ENCODE peak calls at places on chromosomes 4 and X, in eight cellular contexts. G, P, Y, D, S, L, N and U are unnamed samples.

GRCh38 chr4:145828802-145829485 is 109.7 kb downstream of the ZNF827 start:
- DNase-seq in S (no peak), Y (no peak), D (no peak), P (no peak), G (no peak), N (no peak), L (no peak), U (no peak)

GRCh38 chrX:79107891-79108718 is 36.4 kb upstream of the GPR174 start:
- DNase-seq in G (no peak), N (no peak), S (no peak), D (no peak), P (no peak), Y (no peak), L (no peak), U (no peak)

GRCh38 chr4:140172960-140173359 is 19.0 kb upstream of the MAML3 start:
- DNase-seq in G (no peak), S (no peak), D (no peak), P (no peak), Y (no peak), L (no peak), N (no peak), U (no peak)

GRCh38 chr4:99411041-99411440 is 24.1 kb downstream of the ADH7 start:
- DNase-seq in N (no peak), D (no peak), L (no peak), Y (no peak), G (no peak), P (no peak), S (no peak), U (no peak)

GRCh38 chrX:9966775-9967408 is at the start of gene CLDN34:
- DNase-seq in D (no peak), L (no peak), S (no peak), Y (no peak), N (no peak), P (no peak), G (no peak), U (no peak)

GRCh38 chrX:13463608-13464007 is 105.8 kb upstream of the EGFL6 start:
- DNase-seq in Y (peak; percentile 76), S (peak; percentile 13), N (no peak), L (no peak), P (peak; percentile 96), G (no peak), D (no peak), U (peak; percentile 59)

GRCh38 chr4:182642831-182643230 is 274.4 kb downstream of the DCTD start:
- DNase-seq in Y (no peak), G (peak; percentile 9), P (peak; percentile 29), L (no peak), N (no peak), S (no peak), D (no peak), U (no peak)

GRCh38 chrX:53122013-53122412 is 28.1 kb downstream of the KANTR start:
- DNase-seq in Y (no peak), L (no peak), G (no peak), N (no peak), D (no peak), P (no peak), S (no peak), U (no peak)

GRCh38 chrX:134758652-134759051 is 100.4 kb upstream of the PLAC1 start:
- DNase-seq in N (no peak), D (no peak), L (no peak), G (no peak), S (no peak), P (no peak), Y (no peak), U (no peak)

GRCh38 chr4:147049940-147050852 is 104.5 kb upstream of the TTC29 start:
- DNase-seq in L (no peak), N (no peak), S (no peak), Y (no peak), P (peak; percentile 73), D (no peak), G (no peak), U (no peak)

GRCh38 chrX:87805829-87806490 is 288.4 kb downstream of the KLHL4 start:
- DNase-seq in D (no peak), P (peak; percentile 4), G (no peak), N (no peak), S (no peak), Y (no peak), L (no peak), U (no peak)

GRCh38 chrX:69396916-69397315 is 107.2 kb upstream of the NALF2 start:
- DNase-seq in Y (no peak), S (no peak), G (no peak), L (no peak), D (no peak), P (no peak), N (no peak), U (no peak)

GRCh38 chr4:185867770-185868169 is 55.8 kb upstream of the SORBS2 start:
- DNase-seq in N (no peak), Y (no peak), D (no peak), L (no peak), P (no peak), G (no peak), S (no peak), U (no peak)

GRCh38 chr4:73520821-73521220 is 39.3 kb downstream of the AFM start:
- DNase-seq in D (no peak), P (peak; percentile 89), S (no peak), N (no peak), Y (no peak), L (no peak), G (no peak), U (peak; percentile 61)

GRCh38 chr4:184574861-184575260 is 74.4 kb downstream of the CASP3 start:
- DNase-seq in G (no peak), S (no peak), D (no peak), P (peak; percentile 53), N (no peak), Y (no peak), L (no peak), U (no peak)

GRCh38 chr4:138972956-138973819 is 42.4 kb upstream of the NOCT start:
- DNase-seq in G (no peak), P (no peak), D (no peak), N (no peak), S (no peak), L (no peak), Y (no peak), U (no peak)
- H3K4me3 ChIP-seq in G (no peak overlapping the region), P (no peak overlapping the region), D (no peak overlapping the region), N (no peak overlapping the region), S (no peak overlapping the region), L (no peak overlapping the region), Y (no peak overlapping the region), U (no peak overlapping the region)

DNA sequence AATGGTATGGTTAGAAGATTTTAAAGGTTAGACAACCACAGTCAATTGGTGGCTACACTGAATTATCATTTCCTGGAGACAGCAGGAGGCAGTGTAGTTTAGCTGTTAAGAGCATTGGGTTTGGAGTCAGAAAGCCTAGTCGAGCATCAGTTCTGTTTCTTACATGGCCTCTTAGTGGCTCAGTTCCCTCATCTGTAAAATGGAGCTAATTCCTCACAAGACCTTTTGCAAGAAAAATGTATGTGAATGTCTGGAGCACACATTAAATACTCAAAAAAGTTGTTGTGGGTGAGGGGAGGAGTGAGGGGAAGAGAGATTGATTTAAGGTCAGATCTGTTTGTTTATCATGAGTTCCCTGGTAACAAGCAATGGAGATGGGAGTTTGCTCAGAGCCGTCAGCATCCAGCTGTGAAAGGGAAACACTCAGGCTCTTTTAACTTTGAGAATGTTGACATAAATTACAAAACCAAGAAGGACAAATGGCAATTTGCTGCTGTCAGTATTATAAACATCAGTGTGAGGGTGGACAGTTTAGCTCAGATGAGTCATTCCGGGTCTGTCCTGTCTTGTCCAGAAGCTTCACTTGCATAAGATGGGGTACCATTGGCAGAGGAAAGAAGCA is 98.2 kb upstream of the PGRMC2 start:
- DNase-seq in G (peak; percentile 6), S (no peak), L (no peak), Y (no peak), P (peak; percentile 55), D (no peak), N (no peak), U (no peak)
- TF ChIP-seq CTCF in G (no peak), S (no peak), L (peak; percentile 28), Y (no peak), P (no peak), D (no peak), N (no peak), U (no peak)

DNA sequence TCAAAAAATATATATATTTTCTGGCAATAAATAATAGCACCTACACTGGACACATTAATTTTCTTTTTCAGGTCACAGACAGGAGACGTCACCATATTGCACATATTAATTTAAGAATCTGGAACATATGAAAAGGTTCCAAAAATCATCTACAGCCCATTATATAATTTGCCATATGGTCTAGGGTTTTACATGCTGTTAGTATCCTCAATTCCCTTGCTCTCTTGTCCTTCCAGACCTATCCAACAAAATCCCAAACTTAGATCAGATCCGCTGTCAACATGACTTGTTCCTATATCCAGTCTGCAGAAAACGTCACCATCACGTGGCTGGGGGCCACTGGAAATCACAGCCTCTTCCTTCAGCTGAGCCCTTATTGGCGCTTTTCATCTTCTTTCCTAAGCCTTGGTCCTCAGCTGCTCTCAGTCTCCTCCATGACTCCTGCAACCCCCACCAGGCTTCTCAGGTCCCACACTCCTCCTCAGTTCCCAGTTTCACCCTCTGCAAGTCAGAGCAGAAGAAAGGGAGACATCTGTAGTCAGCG is 192.0 kb upstream of the GATB start:
- DNase-seq in S (no peak), G (no peak), N (no peak), D (no peak), P (no peak), Y (no peak), L (no peak), U (no peak)
- H3K4me3 ChIP-seq in S (no peak overlapping the region), G (no peak overlapping the region), N (no peak overlapping the region), D (no peak overlapping the region), P (no peak overlapping the region), Y (no peak overlapping the region), L (no peak overlapping the region), U (no peak overlapping the region)

DNA sequence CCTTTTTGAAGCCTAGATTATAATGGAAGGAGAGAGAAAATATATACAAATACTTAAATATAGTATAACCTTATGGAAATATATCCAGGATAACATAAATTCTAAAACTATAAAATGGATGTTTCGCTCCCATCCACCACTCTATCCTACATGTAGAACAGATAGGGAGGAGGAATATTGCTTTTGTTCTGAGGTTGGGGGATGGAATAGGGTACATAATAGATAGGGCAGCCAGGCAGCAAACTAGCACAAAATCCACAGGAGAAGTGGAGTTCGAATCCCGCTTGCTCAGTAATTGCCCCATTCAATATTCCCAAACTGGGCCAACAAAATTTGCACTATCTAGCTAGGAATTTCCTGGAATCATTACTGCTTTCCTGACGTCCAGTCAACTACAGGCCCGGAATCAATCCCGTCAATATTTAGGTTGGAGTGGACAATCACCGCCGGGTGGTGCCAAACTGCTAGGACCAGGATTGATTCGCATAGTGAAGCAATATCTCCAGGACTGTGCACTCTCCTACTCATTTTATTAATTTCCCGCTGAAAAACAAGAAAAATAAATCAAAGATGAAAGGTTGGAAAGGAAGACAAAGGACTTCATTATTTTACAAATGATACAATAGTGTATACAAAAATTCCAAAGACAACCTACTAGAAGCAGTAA is 40.4 kb upstream of the PAPSS1 start:
- DNase-seq in N (peak; percentile 58), L (no peak), P (peak; percentile 44), S (no peak), G (peak; percentile 23), Y (no peak), D (peak; percentile 12), U (no peak)
- TF ChIP-seq CTCF in N (no peak), L (peak; percentile 37), P (peak; percentile 30), S (no peak), G (peak; percentile 70), Y (no peak), D (no peak), U (peak; percentile 11)

DNA sequence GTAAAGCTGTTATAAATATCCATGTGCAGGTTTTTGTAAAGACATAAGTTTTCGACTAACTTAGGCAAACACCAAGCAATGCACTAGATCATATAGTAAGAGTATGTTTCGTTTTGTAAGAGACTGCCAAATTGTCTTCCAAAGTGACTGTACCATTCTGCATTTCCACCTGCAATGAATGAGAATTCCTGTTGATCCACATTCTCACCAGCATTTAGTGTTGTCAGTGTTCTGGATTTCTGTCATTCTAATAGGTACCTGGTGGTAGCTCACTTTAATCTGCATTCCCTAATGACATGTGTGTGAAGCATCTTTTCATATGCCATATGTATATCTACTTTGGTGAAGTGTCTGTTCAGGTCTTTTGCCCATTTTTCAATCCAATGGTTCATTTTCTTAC is 57.8 kb downstream of the SH3RF1 start:
- DNase-seq in D (no peak), P (no peak), G (no peak), N (no peak), L (no peak), S (no peak), Y (no peak), U (no peak)
- H3K4me3 ChIP-seq in D (no peak overlapping the region), P (no peak overlapping the region), G (no peak overlapping the region), N (no peak overlapping the region), L (no peak overlapping the region), S (no peak overlapping the region), Y (no peak overlapping the region), U (no peak overlapping the region)